ENCODE peak calls at places on chromosomes 13 and 19, in ten cellular contexts. A, O, S, K, C, U, B, R, G and X are unnamed samples. For H3K4me1, the result is how much of the 10 kb centered on the place peaks cover.

GRCh38 chr19:47479701-47480503 is 4.1 kb downstream of the KPTN start:
- DNase-seq in S (no peak), C (peak), A (no peak), O (no peak), R (no peak), G (peak), B (peak), K (no peak), U (no peak), X (no peak)

GRCh38 chr13:99546878-99547277 is 45.6 kb downstream of the TM9SF2 start:
- DNase-seq in K (no peak), O (no peak), S (no peak), U (no peak), B (no peak), R (no peak), C (no peak), G (no peak), A (no peak), X (no peak)

GRCh38 chr19:35693835-35694599 is 10.3 kb upstream of the ZBTB32 start:
- DNase-seq in U (peak), G (peak), K (peak), R (peak), A (peak), C (peak), B (peak), S (peak), O (peak), X (peak)

GRCh38 chr13:71290963-71291937 is 575.8 kb downstream of the DACH1 start:
- DNase-seq in B (no peak), S (no peak), G (peak), C (peak), K (peak), R (no peak), O (peak), A (peak), U (no peak), X (peak)

GRCh38 chr19:15374796-15375440 is 4.7 kb downstream of the AKAP8 start:
- DNase-seq in K (no peak), G (no peak), A (peak), S (peak), C (peak), U (peak), R (no peak), O (no peak), B (no peak), X (no peak)

GRCh38 chr19:49761625-49762311 is 1.3 kb downstream of the TSKS start:
- DNase-seq in G (peak), O (no peak), R (no peak), S (peak), C (peak), B (peak), U (peak), A (peak), K (no peak), X (peak)

GRCh38 chr13:20193924-20194631 is 1.3 kb upstream of the GJB2 start:
- DNase-seq in R (no peak), B (no peak), K (peak), O (no peak), C (no peak), A (no peak), G (no peak), U (no peak), S (no peak), X (no peak)

GRCh38 chr19:5480427-5480836 is 25.2 kb downstream of the ZNRF4 start:
- DNase-seq in K (no peak), C (peak), O (peak), S (no peak), U (no peak), B (peak), R (no peak), A (no peak), G (peak), X (peak)

GRCh38 chr13:25771641-25772478 is 280.0 kb downstream of the SHISA2 start:
- DNase-seq in O (no peak), S (no peak), C (no peak), U (no peak), B (no peak), R (no peak), K (peak), G (no peak), A (no peak), X (no peak)

GRCh38 chr13:27200413-27201066 is 28.9 kb upstream of the USP12 start:
- DNase-seq in U (no peak), S (no peak), R (no peak), A (no peak), O (no peak), B (no peak), K (no peak), C (no peak), G (no peak), X (no peak)

GRCh38 chr19:1840541-1841115 is 7.7 kb downstream of the REXO1 start:
- DNase-seq in R (no peak), O (no peak), B (no peak), U (no peak), C (peak), G (peak), S (no peak), A (peak), K (no peak), X (no peak)

GRCh38 chr19:1837625-1838105 is 10.6 kb downstream of the REXO1 start:
- DNase-seq in O (peak), A (no peak), R (no peak), S (no peak), G (peak), C (peak), U (no peak), B (peak), K (no peak), X (peak)

GRCh38 chr19:1836458-1837221 is 11.6 kb downstream of the REXO1 start:
- DNase-seq in K (no peak), O (no peak), U (no peak), A (no peak), B (no peak), G (no peak), R (no peak), S (no peak), C (no peak), X (no peak)

GRCh38 chr19:1839658-1840540 is 8.4 kb downstream of the REXO1 start:
- DNase-seq in O (no peak), R (no peak), C (no peak), K (no peak), G (no peak), A (no peak), U (no peak), S (no peak), B (no peak), X (no peak)

DNA sequence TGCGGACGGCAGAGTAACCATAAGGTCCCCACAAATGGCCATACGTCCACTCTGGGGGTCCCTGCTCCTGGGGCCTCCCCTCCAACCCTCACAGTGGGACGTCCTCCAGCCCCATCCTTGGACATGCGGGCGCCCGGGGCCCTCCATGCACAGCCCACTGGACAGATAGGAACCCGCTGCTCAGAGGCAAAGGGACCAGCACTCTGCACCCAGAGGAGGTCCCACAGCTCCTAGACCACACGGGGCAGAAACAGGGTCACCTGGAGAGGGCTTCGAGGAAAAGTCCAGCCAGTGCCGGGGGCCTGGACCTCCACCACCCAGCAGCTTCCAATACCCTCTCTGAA is 11.1 kb downstream of the REXO1 start:
- DNase-seq in G (no peak), K (no peak), O (no peak), B (no peak), A (no peak), U (no peak), S (no peak), C (no peak), R (no peak), X (no peak)
- H3K27ac ChIP-seq in G (no peak), K (no peak), O (no peak), B (no peak), A (no peak), U (no peak), S (no peak), C (no peak), R (no peak), X (no peak)

DNA sequence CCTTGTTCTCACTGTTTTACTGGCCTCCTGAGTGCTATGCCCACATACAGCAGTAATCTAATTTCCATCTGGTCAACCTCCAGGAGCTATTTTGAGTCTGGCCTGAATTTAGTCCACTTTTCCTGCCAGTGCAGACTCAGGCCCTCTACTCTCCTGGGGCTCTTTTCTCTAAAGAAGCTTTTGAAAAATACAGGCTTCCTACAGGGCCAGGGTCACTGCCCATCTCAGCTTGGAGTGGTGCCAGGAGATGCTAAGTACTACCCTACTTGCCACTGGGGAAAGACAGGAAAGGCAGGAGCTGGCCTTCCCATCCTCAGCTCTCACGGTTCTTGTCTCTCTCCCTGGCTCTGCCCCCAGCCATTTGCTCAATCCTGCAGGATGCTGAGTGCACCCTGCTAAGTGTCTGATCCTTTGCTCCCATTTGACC is 101.7 kb upstream of the SERP2 start:
- DNase-seq in O (peak), U (no peak), C (peak), S (peak), B (no peak), G (no peak), A (peak), K (no peak), R (no peak), X (no peak)
- H3K4me1 ChIP-seq in O (under half), U (under half), C (under half), S (half or more), B (under half), G (under half), A (under half), K (under half), R (under half), X (half or more)

GRCh38 chr13:105994340-105994739 is 541.1 kb downstream of the EFNB2 start:
- DNase-seq in O (no peak), B (no peak), S (no peak), U (no peak), A (no peak), K (no peak), G (no peak), C (no peak), R (no peak), X (no peak)

GRCh38 chr13:105991622-105992254 is 543.7 kb downstream of the EFNB2 start:
- DNase-seq in U (no peak), G (peak), R (no peak), A (no peak), S (no peak), B (no peak), O (peak), C (peak), K (peak), X (no peak)

GRCh38 chr13:105991131-105991530 is 544.3 kb downstream of the EFNB2 start:
- DNase-seq in A (no peak), U (no peak), S (no peak), B (no peak), O (no peak), G (no peak), K (no peak), C (no peak), R (no peak), X (no peak)

DNA sequence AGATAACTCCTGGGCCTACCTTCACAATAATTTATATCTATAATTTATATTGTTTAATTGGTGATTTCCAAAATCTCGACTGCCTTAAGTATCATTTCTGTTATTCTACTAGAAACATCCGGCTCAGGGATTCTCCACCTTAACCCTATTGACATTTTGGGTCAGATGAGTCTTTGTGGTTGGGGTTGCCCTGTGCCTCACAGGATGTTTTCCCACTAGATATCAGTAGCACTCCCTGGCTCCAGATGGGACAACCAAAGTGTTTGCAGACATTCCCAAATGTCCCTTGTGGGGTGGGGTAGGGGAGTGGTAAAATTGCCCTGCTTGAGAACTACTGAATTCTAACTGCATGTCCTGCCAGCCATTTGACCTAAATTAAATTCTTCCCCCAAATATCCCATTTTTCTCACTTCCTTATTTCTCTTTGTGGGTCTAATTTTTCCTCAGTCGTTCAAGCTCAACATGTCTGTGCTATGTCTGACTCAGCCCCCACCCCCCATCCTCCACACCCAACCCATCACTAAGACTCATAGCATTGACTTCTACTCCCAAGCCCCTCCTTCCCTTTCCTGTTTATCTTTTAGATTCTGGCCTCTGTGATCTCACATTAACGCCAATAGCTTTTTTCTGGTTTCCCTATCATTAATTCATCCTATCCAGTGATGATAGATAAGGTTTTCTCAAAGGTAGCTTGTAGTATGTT is 545.1 kb downstream of the EFNB2 start:
- DNase-seq in B (no peak), R (no peak), C (no peak), O (no peak), S (no peak), A (no peak), U (no peak), K (peak), G (no peak), X (no peak)
- H3K27ac ChIP-seq in B (no peak), R (no peak), C (no peak), O (no peak), S (no peak), A (no peak), U (no peak), K (peak), G (no peak), X (no peak)

GRCh38 chr13:46389457-46389856 is 2.4 kb upstream of the RUBCNL start:
- DNase-seq in G (no peak), O (no peak), S (no peak), A (no peak), U (no peak), R (no peak), K (no peak), B (no peak), C (no peak), X (peak)
- H3K4me1 ChIP-seq in G (under half), O (under half), S (under half), A (under half), U (under half), R (under half), K (under half), B (under half), C (under half), X (half or more)

GRCh38 chr19:44648536-44649370 is 5.0 kb downstream of the PVR start:
- DNase-seq in B (no peak), O (no peak), S (no peak), G (peak), C (peak), K (peak), A (peak), U (peak), R (no peak), X (no peak)
- H3K27ac ChIP-seq in B (no peak), O (no peak), S (peak), G (no peak), C (peak), K (no peak), A (peak), U (peak), R (no peak), X (no peak)